ENCODE peak calls at places on chromosomes 16 and 17, in nine cellular contexts. C is OCI-LY7, D is Calu3, R is pancreas, S is fibroblast of pulmonary artery, B is AG04450, M is WTC11, O is RWPE2, E is BJ. F is an unnamed sample.

GRCh38 chr16:10578474-10579316 is 1.7 kb downstream of the EMP2 start:
- DNase-seq in C (no peak), D (peak), R (peak), S (no peak), B (no peak), M (no peak), O (no peak), E (no peak), F (no peak)

GRCh38 chr16:3759736-3760135 is 42.4 kb upstream of the TRAP1 start:
- DNase-seq in C (no peak), D (no peak), R (no peak), S (no peak), B (no peak), M (no peak), O (no peak), E (no peak), F (no peak)

GRCh38 chr17:6257339-6257738 is 177.6 kb downstream of the AIPL1 start:
- DNase-seq in C (no peak), D (no peak), R (no peak), S (peak), B (no peak), M (no peak), O (no peak), E (no peak), F (no peak)

GRCh38 chr16:15983898-15984297 is 34.5 kb downstream of the ABCC1 start:
- DNase-seq in C (no peak), D (no peak), R (no peak), S (peak), B (no peak), M (no peak), O (no peak), E (no peak), F (no peak)

GRCh38 chr16:22659933-22660332 is 149.2 kb downstream of the NPIPB5 start:
- DNase-seq in C (no peak), D (no peak), R (no peak), S (no peak), B (no peak), M (no peak), O (no peak), E (no peak), F (no peak)

GRCh38 chr16:1807626-1808025 is 14.1 kb upstream of the IGFALS start:
- DNase-seq in C (no peak), D (no peak), R (no peak), S (no peak), B (no peak), M (no peak), O (no peak), E (no peak), F (no peak)

GRCh38 chr17:27218719-27219488 is 75.0 kb upstream of the WSB1 start:
- DNase-seq in C (no peak), D (no peak), R (no peak), S (no peak), B (no peak), M (no peak), O (no peak), E (no peak), F (peak)

GRCh38 chr17:59846391-59847165 is 46.2 kb downstream of the TUBD1 start:
- DNase-seq in C (peak), D (peak), R (no peak), S (peak), B (peak), M (no peak), O (no peak), E (no peak), F (peak)

GRCh38 chr17:77772461-77772897 is 186.0 kb upstream of the TNRC6C start:
- DNase-seq in C (peak), D (peak), R (peak), S (peak), B (no peak), M (peak), O (no peak), E (no peak), F (peak)

GRCh38 chr17:81518785-81519283 is 6.2 kb upstream of the ACTG1 start:
- DNase-seq in C (peak), D (peak), R (peak), S (no peak), B (no peak), M (no peak), O (peak), E (no peak), F (peak)

GRCh38 chr16:88761143-88761534 is 23.9 kb downstream of the PIEZO1 start:
- DNase-seq in C (no peak), D (no peak), R (no peak), S (no peak), B (no peak), M (no peak), O (no peak), E (no peak), F (no peak)

GRCh38 chr16:8644151-8644512 is 22.6 kb downstream of the METTL22 start:
- DNase-seq in C (no peak), D (no peak), R (no peak), S (no peak), B (no peak), M (no peak), O (no peak), E (no peak), F (no peak)

GRCh38 chr17:82548681-82549303 is 29.3 kb downstream of the FOXK2 start:
- DNase-seq in C (no peak), D (peak), R (no peak), S (peak), B (no peak), M (no peak), O (no peak), E (no peak), F (no peak)

GRCh38 chr16:84068041-84068440 is 25.4 kb upstream of the SLC38A8 start:
- DNase-seq in C (no peak), D (no peak), R (no peak), S (no peak), B (no peak), M (no peak), O (no peak), E (no peak), F (no peak)

GRCh38 chr17:13646411-13646810 is 44.7 kb upstream of the HS3ST3A1 start:
- DNase-seq in C (no peak), D (no peak), R (no peak), S (no peak), B (no peak), M (no peak), O (no peak), E (no peak), F (no peak)

GRCh38 chr16:71895679-71896385 is 501 bp downstream of the IST1 start:
- DNase-seq in C (peak), D (peak), R (peak), S (peak), B (no peak), M (peak), O (no peak), E (no peak), F (peak)

GRCh38 chr17:46167826-46168569 is 25.2 kb downstream of the KANSL1 start:
- DNase-seq in C (no peak), D (no peak), R (no peak), S (peak), B (peak), M (no peak), O (no peak), E (peak), F (no peak)

GRCh38 chr17:9905902-9906301 is 831 bp upstream of the RCVRN start:
- DNase-seq in C (peak), D (peak), R (no peak), S (peak), B (no peak), M (peak), O (no peak), E (no peak), F (peak)

GRCh38 chr16:75011634-75012307 is 12.9 kb downstream of the ZNRF1 start:
- DNase-seq in C (no peak), D (peak), R (no peak), S (peak), B (peak), M (no peak), O (no peak), E (peak), F (peak)

DNA sequence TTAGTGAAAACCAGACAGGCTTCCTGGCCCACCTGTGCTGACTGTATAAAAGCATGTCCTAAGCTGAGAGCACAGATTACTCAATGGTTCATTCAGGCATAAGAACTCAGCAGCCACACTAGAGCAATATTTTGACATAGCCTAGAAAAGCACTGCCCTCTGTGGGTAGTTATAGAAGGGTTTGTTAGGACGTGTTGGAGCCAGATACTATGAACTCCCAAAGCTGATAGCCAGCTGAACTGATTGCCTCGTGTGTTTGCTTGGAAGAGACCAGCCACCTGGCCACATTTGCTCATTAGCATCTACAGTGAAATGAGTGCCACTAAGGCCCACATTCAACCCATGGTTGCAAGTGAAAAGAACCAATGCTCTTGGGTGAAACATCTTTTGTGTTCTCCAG is 30.8 kb upstream of the ABCA5 start:
- DNase-seq in C (peak), D (no peak), R (no peak), S (no peak), B (no peak), M (no peak), O (no peak), E (no peak), F (no peak)
- TF ChIP-seq CTCF in C (peak), D (no peak), R (no peak), S (no peak), B (no peak), M (no peak), O (peak), E (no peak), F (no peak)

GRCh38 chr17:16919663-16920627 is 52.0 kb downstream of the TNFRSF13B start:
- DNase-seq in C (no peak), D (no peak), R (no peak), S (no peak), B (no peak), M (peak), O (no peak), E (no peak), F (no peak)
- TF ChIP-seq CTCF in C (peak), D (no peak), R (no peak), S (no peak), B (no peak), M (no peak), O (no peak), E (no peak), F (no peak)

DNA sequence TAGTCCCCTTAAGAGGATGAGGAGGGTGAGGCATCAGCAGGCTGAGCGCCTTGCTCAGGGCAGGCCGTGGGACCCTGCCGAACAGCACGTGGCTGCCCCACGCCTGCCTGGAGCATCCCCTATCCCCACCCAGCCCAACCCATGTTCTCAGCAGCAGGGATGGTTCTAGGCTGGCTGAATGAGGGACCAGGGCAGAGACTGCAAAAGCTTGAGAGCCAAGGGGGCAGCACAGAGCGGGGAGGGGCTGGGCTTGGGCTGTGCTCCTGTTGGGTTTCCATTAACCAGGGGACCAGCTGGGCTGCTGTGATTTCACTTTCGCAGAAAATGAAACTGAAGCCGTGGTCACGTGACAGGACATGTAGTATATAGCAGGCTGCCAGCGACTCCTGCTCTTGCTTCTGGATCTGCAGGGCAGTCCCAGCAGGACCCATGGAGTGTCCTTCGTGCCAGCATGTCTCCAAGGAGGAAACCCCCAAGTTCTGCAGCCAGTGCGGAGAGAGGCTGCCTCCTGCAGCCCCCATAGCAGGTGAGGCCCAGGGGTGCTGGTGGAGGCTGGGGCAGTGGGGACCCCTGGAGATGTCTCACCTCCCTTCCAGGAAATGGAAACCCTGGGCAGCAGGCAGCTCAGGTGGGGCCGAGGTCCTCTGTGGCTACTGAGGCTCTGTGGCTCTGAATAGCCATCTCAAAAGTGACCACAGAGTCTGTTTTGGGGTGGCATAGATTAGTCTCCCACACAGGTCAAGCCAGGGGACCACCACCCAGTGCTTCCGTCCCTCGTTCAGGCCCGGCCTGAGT is 2.8 kb downstream of the RNF213 start:
- DNase-seq in C (peak), D (peak), R (peak), S (peak), B (peak), M (no peak), O (no peak), E (no peak), F (peak)
- TF ChIP-seq CTCF in C (peak), D (no peak), R (no peak), S (no peak), B (peak), M (no peak), O (no peak), E (no peak), F (peak)

GRCh38 chr16:51151951-51152663 is 1.0 kb upstream of the SALL1 start:
- DNase-seq in C (no peak), D (no peak), R (peak), S (peak), B (peak), M (peak), O (no peak), E (no peak), F (no peak)
- TF ChIP-seq CTCF in C (no peak), D (no peak), R (no peak), S (no peak), B (no peak), M (no peak), O (no peak), E (peak), F (no peak)

DNA sequence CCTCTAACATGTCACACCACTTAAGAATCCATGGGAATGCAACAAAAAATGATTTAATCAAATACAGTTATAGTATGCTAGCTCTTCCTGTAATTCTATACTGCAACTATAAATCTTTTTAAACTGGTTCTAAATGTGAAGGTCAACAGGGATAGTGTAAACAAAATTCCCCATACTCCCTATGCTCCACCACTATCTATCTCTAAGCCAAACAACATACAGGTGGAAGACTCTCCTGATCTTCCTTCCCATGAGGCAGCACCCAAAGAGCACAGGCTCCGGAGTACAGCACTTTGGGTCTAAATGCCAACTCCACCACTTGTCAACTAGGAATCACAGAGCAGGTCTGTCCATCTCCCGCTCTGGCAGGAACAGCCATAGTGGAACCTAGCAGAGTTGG is 4.3 kb downstream of the XPO6 start:
- DNase-seq in C (no peak), D (no peak), R (no peak), S (no peak), B (no peak), M (no peak), O (no peak), E (no peak), F (no peak)
- TF ChIP-seq CTCF in C (no peak), D (no peak), R (no peak), S (no peak), B (no peak), M (no peak), O (no peak), E (no peak), F (no peak)